ENCODE peak calls at places on chromosomes 1 and 21, in eight cellular contexts. K is fibroblast of mammary gland, S is RWPE1, G is ovary, B is PC-3, L is body of pancreas, H is left ventricle myocardium inferior, X is mesothelial cell of epicardium. D is an unnamed sample.

GRCh38 chr1:53541761-53542550 is 82.8 kb downstream of the DMRTB1 start:
- DNase-seq in H (no peak), B (peak), G (no peak), L (no peak), S (peak), X (no peak), K (peak), D (peak)

GRCh38 chr1:206633708-206634121 is 1.6 kb upstream of the DYRK3 start:
- DNase-seq in K (peak), G (peak), B (peak), H (no peak), X (no peak), L (no peak), S (peak), D (no peak)

GRCh38 chr1:21669287-21670058 is at the start of gene RAP1GAP:
- DNase-seq in K (no peak), S (no peak), L (peak), G (no peak), X (no peak), H (no peak), B (no peak), D (peak)

GRCh38 chr1:29202584-29203340 is 21.1 kb upstream of the SRSF4 start:
- DNase-seq in S (peak), L (peak), H (peak), K (peak), B (peak), X (peak), G (peak), D (peak)

GRCh38 chr1:69982992-69983391 is 222.4 kb downstream of the LRRC40 start:
- DNase-seq in L (no peak), G (no peak), H (no peak), X (no peak), B (peak), S (no peak), K (peak), D (no peak)

GRCh38 chr1:16921391-16922185 is at the start of gene CROCC:
- DNase-seq in L (peak), X (peak), G (no peak), K (peak), H (peak), S (no peak), B (no peak), D (peak)

GRCh38 chr1:226388131-226388530 is 19.8 kb downstream of the PARP1 start:
- DNase-seq in H (no peak), S (no peak), B (no peak), G (no peak), X (no peak), L (no peak), K (no peak), D (no peak)

GRCh38 chr1:243550276-243550675 is 294.4 kb downstream of the SDCCAG8 start:
- DNase-seq in G (no peak), S (no peak), L (no peak), K (peak), H (no peak), X (no peak), B (no peak), D (no peak)

GRCh38 chr1:16367968-16368910 is 1.2 kb downstream of the SZRD1 start:
- DNase-seq in L (no peak), H (no peak), K (no peak), X (no peak), S (peak), B (peak), G (no peak), D (no peak)

GRCh38 chr1:29122662-29122986 is 1.1 kb downstream of the TMEM200B start:
- DNase-seq in G (peak), B (peak), H (peak), K (peak), X (peak), S (peak), L (no peak), D (peak)

GRCh38 chr1:110118636-110119396 is 6.6 kb downstream of the UBL4B start:
- DNase-seq in X (no peak), B (peak), G (no peak), H (no peak), K (peak), S (no peak), L (no peak), D (no peak)

GRCh38 chr1:4494558-4494957 is 159.9 kb upstream of the AJAP1 start:
- DNase-seq in G (no peak), H (no peak), X (no peak), B (no peak), L (peak), K (no peak), S (peak), D (no peak)

GRCh38 chr1:178094752-178095645 is 1.1 kb downstream of the RASAL2 start:
- DNase-seq in X (no peak), K (peak), G (no peak), B (peak), L (no peak), H (no peak), S (no peak), D (no peak)

GRCh38 chr1:70324683-70325082 is 29.8 kb downstream of the ANKRD13C start:
- DNase-seq in X (no peak), L (no peak), K (no peak), B (peak), G (no peak), H (no peak), S (no peak), D (no peak)

GRCh38 chr1:228918335-228918734 is 183.1 kb downstream of the RHOU start:
- DNase-seq in K (no peak), H (no peak), B (no peak), L (no peak), X (no peak), S (no peak), G (no peak), D (no peak)

GRCh38 chr21:41678944-41679343 is 87.9 kb downstream of the RIPK4 start:
- DNase-seq in X (peak), B (peak), S (peak), K (peak), L (peak), G (peak), H (peak), D (peak)

GRCh38 chr21:41677671-41678015 is 89.2 kb downstream of the RIPK4 start:
- DNase-seq in L (peak), H (no peak), S (no peak), G (no peak), X (no peak), K (no peak), B (peak), D (no peak)

GRCh38 chr21:41676198-41676597 is 90.7 kb downstream of the RIPK4 start:
- DNase-seq in S (no peak), X (no peak), H (no peak), G (no peak), K (no peak), L (no peak), B (no peak), D (no peak)

GRCh38 chr21:41680444-41681335 is 86.2 kb downstream of the RIPK4 start:
- DNase-seq in K (no peak), G (no peak), L (no peak), S (no peak), B (peak), H (no peak), X (no peak), D (no peak)

DNA sequence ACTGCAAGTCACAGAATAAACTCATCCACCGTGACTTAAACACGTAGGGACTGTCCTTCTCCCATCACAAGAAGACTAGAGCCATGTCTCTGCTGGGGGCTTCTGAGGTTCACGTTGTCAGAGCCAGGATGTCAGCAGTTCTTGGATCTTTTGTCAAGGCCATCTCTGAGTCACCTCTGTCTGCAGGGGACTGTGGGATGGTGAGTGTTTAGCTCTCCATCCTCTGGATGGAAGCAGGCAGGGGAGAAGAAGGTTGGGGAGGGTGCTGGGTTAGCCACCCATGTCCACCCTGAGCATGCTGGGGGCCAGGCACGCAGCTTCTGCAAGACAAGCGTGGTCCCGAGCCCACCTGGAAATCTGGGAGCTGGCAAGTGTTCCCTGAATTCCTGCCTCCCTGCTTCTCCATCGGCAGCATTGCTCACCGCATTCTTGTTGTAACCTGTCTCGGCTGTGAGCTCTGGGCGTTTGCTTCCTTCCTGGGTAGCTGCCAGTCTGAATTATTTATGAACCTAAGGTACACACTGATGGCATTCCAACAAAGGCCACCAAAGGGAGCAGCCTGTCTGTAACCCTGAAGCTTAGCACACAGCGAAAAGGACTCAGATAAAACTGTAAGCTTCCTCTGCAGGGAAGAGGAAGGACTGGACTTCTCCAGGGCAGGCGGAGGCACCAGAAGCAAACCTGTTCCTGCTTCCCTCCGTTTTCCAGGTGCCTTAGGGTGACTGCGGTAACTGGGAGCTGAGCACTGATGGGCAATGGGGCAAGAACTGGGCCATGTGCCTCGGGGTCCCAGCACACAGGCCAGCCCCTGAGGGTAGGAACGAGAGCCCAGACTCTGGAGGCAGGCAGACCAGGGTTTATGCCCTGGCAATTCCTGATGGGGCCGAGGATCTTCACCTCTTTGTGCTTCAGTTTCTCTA is 88.6 kb downstream of the RIPK4 start:
- DNase-seq in G (no peak), X (no peak), H (no peak), S (peak), B (peak), K (no peak), L (peak), D (no peak)
- TF ChIP-seq CTCF in G (no peak), X (no peak), H (no peak), S (no peak), B (no peak), K (no peak), L (peak), D (no peak)

DNA sequence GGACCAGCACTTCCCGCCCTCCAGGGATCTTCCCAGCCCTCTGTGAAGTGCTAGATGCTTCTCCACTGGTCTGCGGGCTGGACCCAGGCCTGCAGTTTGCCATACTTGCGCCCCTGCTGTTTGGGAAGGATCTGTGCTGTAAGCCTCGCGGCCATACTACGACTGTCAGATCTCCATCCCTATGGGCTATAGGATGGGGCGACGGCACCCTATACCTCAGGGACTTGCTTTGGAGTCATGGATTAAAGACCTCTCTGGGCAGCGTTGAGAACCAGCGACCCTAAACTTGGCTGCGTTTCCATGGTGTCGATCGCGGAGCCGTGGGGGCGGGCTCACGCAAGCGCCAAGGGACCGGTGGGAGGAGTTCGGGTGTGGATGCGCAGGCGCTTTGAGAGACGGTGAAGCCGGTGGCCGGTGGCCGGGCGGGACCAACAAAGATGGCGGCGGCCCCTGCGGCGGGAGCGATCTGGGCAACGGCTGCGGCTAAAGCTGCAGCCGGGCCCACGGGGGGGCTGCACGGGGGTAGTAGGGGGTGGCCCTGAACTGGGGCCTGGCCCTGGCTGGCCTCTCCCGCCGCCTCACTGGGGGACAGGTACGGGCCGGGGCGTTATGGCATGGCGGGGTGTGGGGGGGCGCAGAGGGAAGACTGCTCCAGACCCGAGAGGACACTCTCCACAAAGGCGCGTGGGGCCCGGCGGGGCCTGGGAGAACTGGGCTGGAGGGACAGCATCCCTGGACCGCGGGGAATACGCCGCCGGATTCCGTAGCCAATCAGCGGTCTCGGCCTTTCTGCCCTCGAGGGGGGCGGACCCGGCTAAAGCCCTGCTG is at the start of gene USP21:
- DNase-seq in X (peak), K (peak), L (peak), G (peak), H (peak), S (peak), B (peak), D (peak)
- TF ChIP-seq CTCF in X (no peak), K (peak), L (peak), G (no peak), H (peak), S (peak), B (peak), D (no peak)

GRCh38 chr1:51192213-51192843 is 43.7 kb upstream of the RNF11 start:
- DNase-seq in G (peak), L (peak), H (peak), B (peak), S (peak), K (peak), X (peak), D (peak)
- TF ChIP-seq CTCF in G (peak), L (peak), H (peak), B (peak), S (peak), K (peak), X (peak), D (peak)

GRCh38 chr1:181104790-181105133 is 16.3 kb downstream of the IER5 start:
- DNase-seq in S (no peak), B (no peak), K (no peak), H (no peak), L (peak), G (peak), X (peak), D (peak)
- TF ChIP-seq CTCF in S (no peak), B (no peak), K (no peak), H (peak), L (peak), G (no peak), X (no peak), D (no peak)

DNA sequence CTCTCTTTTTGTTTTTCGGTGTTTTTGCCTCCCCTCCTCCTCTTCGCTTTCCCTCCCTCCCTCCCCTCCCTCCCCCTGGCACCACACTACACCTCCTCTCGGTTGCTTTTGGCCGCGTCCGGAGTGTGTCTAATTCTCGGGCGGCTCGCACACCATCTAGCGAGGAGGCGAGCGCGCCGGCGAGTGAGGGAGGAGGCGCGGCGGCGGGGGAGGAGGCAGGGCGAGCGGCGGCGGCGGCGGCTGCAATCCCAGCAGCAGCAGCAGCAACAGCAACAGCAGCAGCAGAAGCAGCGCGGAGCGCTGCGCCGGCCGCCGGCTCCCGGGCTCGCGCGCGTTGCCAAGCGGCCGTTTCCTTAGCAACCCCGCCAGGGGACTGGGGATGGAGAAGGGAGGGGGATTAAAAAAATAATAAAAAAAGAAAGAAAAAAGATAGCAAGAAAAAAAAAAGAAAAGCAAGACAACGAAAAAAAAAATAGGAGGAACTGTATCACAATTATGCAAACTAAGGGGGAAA is 408 bp upstream of the NEGR1 start:
- DNase-seq in G (peak), S (peak), K (peak), L (peak), H (peak), B (peak), X (peak), D (peak)
- TF ChIP-seq CTCF in G (no peak), S (peak), K (no peak), L (peak), H (peak), B (no peak), X (no peak), D (no peak)

DNA sequence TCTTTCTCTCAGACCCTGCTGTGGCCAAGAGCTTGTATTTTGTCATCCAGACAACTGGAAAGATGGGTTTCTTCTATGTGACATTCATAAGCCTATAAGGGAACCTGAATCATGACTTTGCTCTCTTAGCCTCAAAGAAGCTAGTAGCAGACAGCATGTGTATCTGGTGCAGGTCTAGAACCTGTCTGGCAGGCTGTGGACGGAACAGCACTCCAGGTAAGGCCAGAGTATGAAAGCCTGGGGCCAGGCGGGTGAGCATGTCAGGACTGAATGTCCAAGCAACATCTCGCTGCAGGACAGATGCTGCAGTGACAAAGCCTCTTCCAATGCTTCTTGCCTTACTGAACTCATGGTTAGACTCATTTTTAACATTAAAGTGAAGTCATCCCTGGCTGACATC is 32.8 kb downstream of the AKNAD1 start:
- DNase-seq in X (no peak), S (no peak), K (no peak), L (no peak), B (no peak), G (no peak), H (no peak), D (no peak)
- TF ChIP-seq CTCF in X (no peak), S (no peak), K (no peak), L (no peak), B (no peak), G (no peak), H (no peak), D (no peak)

GRCh38 chr1:75618382-75618781 is 7.5 kb upstream of the SLC44A5 start:
- DNase-seq in H (no peak), X (no peak), B (peak), G (no peak), S (no peak), L (no peak), K (no peak), D (no peak)

GRCh38 chr1:75615664-75616435 is 4.9 kb upstream of the SLC44A5 start:
- DNase-seq in X (peak), H (peak), L (peak), K (peak), G (peak), S (peak), B (peak), D (peak)

GRCh38 chr1:75616436-75617433 is 5.8 kb upstream of the SLC44A5 start:
- DNase-seq in X (no peak), L (no peak), B (no peak), K (peak), G (peak), S (no peak), H (no peak), D (peak)

GRCh38 chr1:75611014-75611413 is at the start of gene SLC44A5:
- DNase-seq in B (no peak), L (no peak), K (no peak), S (no peak), G (no peak), X (no peak), H (no peak), D (no peak)

GRCh38 chr1:75614455-75615379 is 3.8 kb upstream of the SLC44A5 start:
- DNase-seq in B (peak), L (peak), K (peak), X (peak), S (no peak), H (peak), G (peak), D (peak)
- TF ChIP-seq CTCF in B (peak), L (peak), K (peak), X (peak), S (no peak), H (peak), G (no peak), D (no peak)

GRCh38 chr1:201647722-201648065 is 108.8 kb downstream of the NAV1 start:
- DNase-seq in S (no peak), H (no peak), K (no peak), G (no peak), X (no peak), L (no peak), B (no peak), D (no peak)

GRCh38 chr1:201648911-201649775 is 110.2 kb downstream of the NAV1 start:
- DNase-seq in B (no peak), H (peak), K (peak), X (no peak), G (peak), L (peak), S (peak), D (no peak)

GRCh38 chr1:201647094-201647493 is 108.2 kb downstream of the NAV1 start:
- DNase-seq in X (no peak), H (no peak), L (no peak), G (no peak), K (peak), B (no peak), S (no peak), D (no peak)

GRCh38 chr1:201646623-201647022 is 107.7 kb downstream of the NAV1 start:
- DNase-seq in B (no peak), H (no peak), K (no peak), L (no peak), X (no peak), S (no peak), G (no peak), D (no peak)

GRCh38 chr1:201648066-201648910 is 109.4 kb downstream of the NAV1 start:
- DNase-seq in B (peak), G (peak), K (peak), X (peak), S (peak), H (peak), L (peak), D (peak)
- TF ChIP-seq CTCF in B (no peak), G (no peak), K (no peak), X (no peak), S (no peak), H (no peak), L (no peak), D (no peak)

DNA sequence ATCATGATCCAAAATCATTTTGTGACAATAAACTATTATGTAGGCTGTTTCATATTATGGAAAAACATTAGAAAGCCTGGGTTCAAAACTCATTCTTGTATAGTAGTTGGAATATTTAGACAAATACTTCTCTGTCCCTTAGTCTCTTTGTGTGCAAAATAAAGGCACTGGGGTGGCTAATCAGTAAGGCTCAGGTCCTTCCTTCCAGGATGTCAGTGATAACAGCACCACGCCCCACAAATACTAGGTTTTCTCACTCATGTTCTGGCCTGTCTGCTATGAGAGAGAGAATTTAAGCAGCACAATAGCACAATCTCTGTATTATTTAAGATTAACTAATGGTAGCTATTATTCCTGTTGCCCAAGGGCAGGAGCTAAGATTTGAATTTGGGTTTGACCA is 458.3 kb upstream of the BEND5 start:
- DNase-seq in H (no peak), B (no peak), X (no peak), L (no peak), G (no peak), K (no peak), S (no peak), D (no peak)
- TF ChIP-seq CTCF in H (no peak), B (no peak), X (no peak), L (no peak), G (no peak), K (no peak), S (no peak), D (no peak)

DNA sequence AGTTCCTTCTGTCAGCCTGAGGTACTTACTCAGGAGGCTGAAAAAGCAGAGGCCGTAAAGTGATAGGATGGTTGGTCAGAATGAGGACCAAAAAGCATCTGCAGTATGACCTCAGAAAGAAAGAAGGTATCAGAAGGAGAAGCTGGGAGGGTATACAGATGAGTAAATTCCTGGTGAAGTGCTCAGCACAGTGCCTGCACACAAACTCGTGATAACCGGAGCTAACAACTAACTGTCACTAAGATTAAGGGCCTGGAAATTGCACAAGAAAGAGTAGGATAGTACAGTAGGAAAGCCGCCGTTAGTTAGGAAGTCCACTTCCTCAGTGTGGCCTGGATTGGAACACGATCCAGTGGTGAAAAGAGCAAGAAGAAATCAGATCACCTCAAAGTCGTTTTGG is 62.6 kb downstream of the VPS26C start:
- DNase-seq in S (no peak), H (no peak), L (no peak), K (no peak), B (no peak), G (no peak), X (no peak), D (no peak)
- TF ChIP-seq CTCF in S (no peak), H (no peak), L (no peak), K (no peak), B (no peak), G (no peak), X (no peak), D (no peak)

D was measured in endothelial cell.